ENCODE peak calls at places on chromosomes 16 and 17, in four cellular contexts. D, T, K and I are unnamed samples.

GRCh38 chr17:39151680-39152058 is 232 bp upstream of the PLXDC1 start:
- DNase-seq in D (no peak), T (no peak), K (no peak), I (peak)

GRCh38 chr17:17114592-17115225 is 72.5 kb downstream of the MPRIP start:
- DNase-seq in D (no peak), T (no peak), K (no peak), I (no peak)

GRCh38 chr17:32174889-32175288 is 32.6 kb downstream of the RHOT1 start:
- DNase-seq in D (no peak), T (no peak), K (no peak), I (no peak)

GRCh38 chr17:59786536-59787319 is 79.3 kb downstream of the VMP1 start:
- DNase-seq in D (peak), T (peak), K (peak), I (peak)

GRCh38 chr17:67223924-67224323 is 21.1 kb downstream of the HELZ start:
- DNase-seq in D (no peak), T (no peak), K (no peak), I (no peak)

GRCh38 chr16:1466968-1467521 is 7.8 kb downstream of the CLCN7 start:
- DNase-seq in D (no peak), T (no peak), K (no peak), I (peak)

GRCh38 chr17:14337596-14338079 is 36.8 kb downstream of the HS3ST3B1 start:
- DNase-seq in D (peak), T (peak), K (no peak), I (no peak)

GRCh38 chr17:62948370-62948769 is 17.7 kb upstream of the TANC2 start:
- DNase-seq in D (no peak), T (no peak), K (no peak), I (no peak)

GRCh38 chr17:55219939-55220338 is 44.8 kb upstream of the HLF start:
- DNase-seq in D (no peak), T (no peak), K (no peak), I (no peak)

GRCh38 chr17:75622071-75622470 is 11.2 kb upstream of the SMIM5 start:
- DNase-seq in D (no peak), T (no peak), K (no peak), I (no peak)

GRCh38 chr17:64732336-64733006 is 70.4 kb upstream of the SMURF2 start:
- DNase-seq in D (no peak), T (no peak), K (no peak), I (no peak)

GRCh38 chr17:44219126-44219635 is 294 bp downstream of the UBTF start:
- DNase-seq in D (peak), T (peak), K (no peak), I (peak)

GRCh38 chr17:61372436-61372835 is 27.2 kb upstream of the TBX2 start:
- DNase-seq in D (no peak), T (no peak), K (no peak), I (no peak)

GRCh38 chr16:47976609-47977180 is 179.1 kb downstream of the ABCC12 start:
- DNase-seq in D (no peak), T (no peak), K (no peak), I (no peak)

GRCh38 chr17:61689610-61690180 is 98.7 kb upstream of the NACA2 start:
- DNase-seq in D (no peak), T (no peak), K (no peak), I (no peak)

GRCh38 chr16:23186171-23186570 is 3.6 kb downstream of the SCNN1G start:
- DNase-seq in D (no peak), T (no peak), K (no peak), I (no peak)

GRCh38 chr16:72983241-72983640 is 64.7 kb downstream of the ZFHX3 start:
- DNase-seq in D (no peak), T (no peak), K (no peak), I (no peak)

GRCh38 chr17:3750296-3750695 is 26.6 kb downstream of the HASPIN start:
- DNase-seq in D (no peak), T (no peak), K (no peak), I (no peak)

GRCh38 chr17:5813357-5813756 is 229.0 kb upstream of the NLRP1 start:
- DNase-seq in D (no peak), T (no peak), K (no peak), I (no peak)

GRCh38 chr17:62626719-62627218 is 701 bp upstream of the MRC2 start:
- DNase-seq in D (no peak), T (peak), K (no peak), I (no peak)

GRCh38 chr17:17740627-17741237 is 59.5 kb downstream of the RAI1 start:
- DNase-seq in D (no peak), T (no peak), K (no peak), I (no peak)

GRCh38 chr17:76529643-76530488 is 7.6 kb downstream of the CYGB start:
- DNase-seq in D (peak), T (no peak), K (no peak), I (no peak)

GRCh38 chr17:16419929-16420271 is 4.5 kb downstream of the TRPV2 start:
- DNase-seq in D (no peak), T (no peak), K (no peak), I (no peak)

GRCh38 chr17:76547183-76547641 is 7.4 kb downstream of the PRCD start:
- DNase-seq in D (peak), T (peak), K (no peak), I (no peak)

GRCh38 chr17:1002771-1003555 is 6.0 kb downstream of the TIMM22 start:
- DNase-seq in D (no peak), T (no peak), K (no peak), I (no peak)
- TF ChIP-seq TAF1 in D (no peak), T (no peak), K (no peak), I (no peak)

GRCh38 chr17:79622776-79623175 is 11.9 kb upstream of the RBFOX3 start:
- DNase-seq in D (no peak), T (no peak), K (no peak), I (peak)

GRCh38 chr17:79621151-79621940 is 10.5 kb upstream of the RBFOX3 start:
- DNase-seq in D (no peak), T (no peak), K (no peak), I (no peak)

GRCh38 chr17:79623786-79624657 is 13.2 kb upstream of the RBFOX3 start:
- DNase-seq in D (no peak), T (no peak), K (no peak), I (no peak)

GRCh38 chr17:79620207-79621038 is 9.6 kb upstream of the RBFOX3 start:
- DNase-seq in D (no peak), T (no peak), K (no peak), I (peak)

GRCh38 chr17:79622201-79622601 is 11.3 kb upstream of the RBFOX3 start:
- DNase-seq in D (no peak), T (no peak), K (no peak), I (no peak)
- TF ChIP-seq TAF1 in D (no peak), T (no peak), K (no peak), I (no peak)

GRCh38 chr16:69435977-69436729 is 11.7 kb downstream of the CYB5B start:
- DNase-seq in D (no peak), T (no peak), K (no peak), I (no peak)
- TF ChIP-seq TAF1 in D (no peak), T (no peak), K (no peak), I (no peak)

GRCh38 chr17:27402943-27403342 is 53.3 kb upstream of the KSR1 start:
- DNase-seq in D (no peak), T (no peak), K (no peak), I (no peak)
- TF ChIP-seq TAF1 in D (no peak), T (no peak), K (no peak), I (no peak)

DNA sequence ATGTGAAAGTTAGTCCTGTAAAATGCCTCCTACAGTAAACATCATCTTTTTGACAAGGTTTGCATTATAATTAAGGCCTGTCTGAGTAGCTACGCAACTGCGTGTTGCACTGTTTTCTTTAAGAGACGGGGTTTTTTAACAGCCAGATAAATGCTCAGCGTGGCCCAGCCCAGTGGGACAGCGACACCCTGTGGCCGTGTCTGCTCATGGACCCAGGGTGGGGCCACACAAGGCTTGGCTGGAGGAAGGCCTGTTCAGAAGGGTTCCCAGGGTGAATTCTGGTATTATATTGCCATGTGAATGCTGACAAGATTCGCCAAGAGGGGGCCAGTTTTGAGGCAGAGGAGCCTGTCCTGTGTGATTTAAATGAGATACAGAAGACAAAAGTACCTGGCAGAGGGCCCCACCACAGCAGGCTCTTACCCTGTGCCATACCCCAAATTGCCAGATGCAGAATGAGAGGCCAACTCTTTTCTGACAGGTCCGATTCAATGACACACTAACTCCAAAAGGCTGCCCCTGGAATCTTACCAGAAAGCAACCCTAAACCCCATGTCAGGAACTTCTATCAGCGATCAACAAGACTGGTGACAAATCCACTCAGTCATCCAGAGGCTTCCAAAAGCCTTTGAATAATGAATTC is 65.9 kb upstream of the IRX6 start:
- DNase-seq in D (peak), T (peak), K (no peak), I (peak)
- TF ChIP-seq TAF1 in D (no peak), T (no peak), K (no peak), I (no peak)

DNA sequence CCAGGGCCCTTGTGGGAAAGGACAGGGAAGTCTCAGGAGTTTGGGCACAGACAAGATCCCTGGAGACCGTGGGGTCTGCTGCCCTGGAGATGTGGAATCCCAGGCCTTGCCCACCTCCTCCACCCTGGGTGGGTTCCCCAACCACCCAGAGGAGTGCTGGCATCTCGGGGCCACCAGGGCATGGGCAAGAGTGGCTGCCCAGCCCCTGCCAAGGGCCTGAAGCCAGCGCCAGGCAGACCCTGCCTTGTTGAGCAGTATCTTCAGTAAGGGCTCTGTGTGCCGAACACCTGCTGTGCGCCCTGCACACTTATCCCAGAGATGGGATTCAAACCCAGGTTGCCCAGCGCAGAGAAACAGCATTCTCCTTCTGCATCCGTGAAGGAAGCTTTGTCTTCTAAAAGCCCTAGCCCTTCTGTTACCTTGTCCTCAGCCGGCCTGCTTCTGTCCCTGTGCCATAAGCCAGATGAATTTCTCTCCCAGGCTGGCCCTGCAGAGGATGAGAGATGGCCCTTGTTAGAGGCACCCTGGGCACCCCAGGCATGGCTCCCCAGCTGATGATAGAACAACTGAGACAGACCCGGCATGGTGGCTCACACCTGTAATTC is 32.4 kb downstream of the TMEM235 start:
- DNase-seq in D (no peak), T (no peak), K (no peak), I (no peak)
- TF ChIP-seq TAF1 in D (no peak), T (no peak), K (no peak), I (no peak)

GRCh38 chr17:81286491-81287145 is 8.5 kb downstream of the SLC38A10 start:
- DNase-seq in D (no peak), T (no peak), K (no peak), I (no peak)

GRCh38 chr17:81282876-81283275 is 12.2 kb downstream of the SLC38A10 start:
- DNase-seq in D (no peak), T (no peak), K (no peak), I (no peak)

GRCh38 chr17:81285894-81286293 is 9.2 kb downstream of the SLC38A10 start:
- DNase-seq in D (no peak), T (no peak), K (no peak), I (no peak)

GRCh38 chr17:81287155-81287554 is 8.0 kb downstream of the SLC38A10 start:
- DNase-seq in D (no peak), T (no peak), K (no peak), I (no peak)

GRCh38 chr17:81285179-81285878 is 9.8 kb downstream of the SLC38A10 start:
- DNase-seq in D (peak), T (peak), K (no peak), I (no peak)
- TF ChIP-seq TAF1 in D (peak), T (peak), K (peak), I (no peak)